ENCODE peak calls at places on chromosomes 3 and 15, in seven cellular contexts. One of them, this sample, is unnamed.

GRCh38 chr3:52228751-52229291 is 3.4 kb upstream of the TLR9 start:
- DNase-seq in stimulated activated effector memory CD8-positive, alpha-beta T cell treated with anti-CD3 and anti-CD28 coated beads, Interleukin-12 subunit alpha, Interleukin-12 subunit beta, amount 100 ng/mL, for 72 hours: no peak
- DNase-seq in mucosa of gallbladder: no peak
- DNase-seq in NCI-H1105: no peak
- DNase-seq in GM06990: no peak
- DNase-seq in BJ: no peak
- DNase-seq in AG20443: no peak
- DNase-seq in this sample: no peak

GRCh38 chr3:193970773-193971206 is 165.2 kb upstream of the HES1 start:
- DNase-seq in stimulated activated effector memory CD8-positive, alpha-beta T cell treated with anti-CD3 and anti-CD28 coated beads, Interleukin-12 subunit alpha, Interleukin-12 subunit beta, amount 100 ng/mL, for 72 hours: peak
- DNase-seq in mucosa of gallbladder: no peak
- DNase-seq in NCI-H1105: no peak
- DNase-seq in GM06990: peak
- DNase-seq in BJ: no peak
- DNase-seq in AG20443: no peak
- DNase-seq in this sample: no peak

GRCh38 chr15:70376031-70376928 is 278.6 kb upstream of the TLE3 start:
- DNase-seq in stimulated activated effector memory CD8-positive, alpha-beta T cell treated with anti-CD3 and anti-CD28 coated beads, Interleukin-12 subunit alpha, Interleukin-12 subunit beta, amount 100 ng/mL, for 72 hours: no peak
- DNase-seq in mucosa of gallbladder: no peak
- DNase-seq in NCI-H1105: peak
- DNase-seq in GM06990: no peak
- DNase-seq in BJ: no peak
- DNase-seq in AG20443: no peak
- DNase-seq in this sample: no peak

GRCh38 chr3:144643778-144644191 is 672.2 kb downstream of the DIPK2A start:
- DNase-seq in stimulated activated effector memory CD8-positive, alpha-beta T cell treated with anti-CD3 and anti-CD28 coated beads, Interleukin-12 subunit alpha, Interleukin-12 subunit beta, amount 100 ng/mL, for 72 hours: no peak
- DNase-seq in mucosa of gallbladder: no peak
- DNase-seq in NCI-H1105: no peak
- DNase-seq in GM06990: no peak
- DNase-seq in BJ: no peak
- DNase-seq in AG20443: peak
- DNase-seq in this sample: peak

GRCh38 chr3:153595186-153595815 is 433.3 kb downstream of the RAP2B start:
- DNase-seq in stimulated activated effector memory CD8-positive, alpha-beta T cell treated with anti-CD3 and anti-CD28 coated beads, Interleukin-12 subunit alpha, Interleukin-12 subunit beta, amount 100 ng/mL, for 72 hours: no peak
- DNase-seq in mucosa of gallbladder: no peak
- DNase-seq in NCI-H1105: peak
- DNase-seq in GM06990: no peak
- DNase-seq in BJ: no peak
- DNase-seq in AG20443: peak
- DNase-seq in this sample: peak

GRCh38 chr3:38453075-38453913 is at the start of gene ACVR2B:
- DNase-seq in stimulated activated effector memory CD8-positive, alpha-beta T cell treated with anti-CD3 and anti-CD28 coated beads, Interleukin-12 subunit alpha, Interleukin-12 subunit beta, amount 100 ng/mL, for 72 hours: peak
- DNase-seq in mucosa of gallbladder: peak
- DNase-seq in NCI-H1105: peak
- DNase-seq in GM06990: peak
- DNase-seq in BJ: no peak
- DNase-seq in AG20443: peak
- DNase-seq in this sample: peak

GRCh38 chr15:78875107-78875914 is 2.6 kb downstream of the MORF4L1 start:
- DNase-seq in stimulated activated effector memory CD8-positive, alpha-beta T cell treated with anti-CD3 and anti-CD28 coated beads, Interleukin-12 subunit alpha, Interleukin-12 subunit beta, amount 100 ng/mL, for 72 hours: no peak
- DNase-seq in mucosa of gallbladder: no peak
- DNase-seq in NCI-H1105: no peak
- DNase-seq in GM06990: no peak
- DNase-seq in BJ: no peak
- DNase-seq in AG20443: no peak
- DNase-seq in this sample: no peak

GRCh38 chr3:192091831-192092230 is 630.9 kb downstream of the PYDC2 start:
- DNase-seq in stimulated activated effector memory CD8-positive, alpha-beta T cell treated with anti-CD3 and anti-CD28 coated beads, Interleukin-12 subunit alpha, Interleukin-12 subunit beta, amount 100 ng/mL, for 72 hours: no peak
- DNase-seq in mucosa of gallbladder: no peak
- DNase-seq in NCI-H1105: no peak
- DNase-seq in GM06990: no peak
- DNase-seq in BJ: no peak
- DNase-seq in AG20443: no peak
- DNase-seq in this sample: no peak

GRCh38 chr3:23761440-23761896 is 44.3 kb upstream of the UBE2E1 start:
- DNase-seq in stimulated activated effector memory CD8-positive, alpha-beta T cell treated with anti-CD3 and anti-CD28 coated beads, Interleukin-12 subunit alpha, Interleukin-12 subunit beta, amount 100 ng/mL, for 72 hours: peak
- DNase-seq in mucosa of gallbladder: no peak
- DNase-seq in NCI-H1105: no peak
- DNase-seq in GM06990: peak
- DNase-seq in BJ: no peak
- DNase-seq in AG20443: peak
- DNase-seq in this sample: no peak

GRCh38 chr15:58139631-58140522 is 1.7 kb downstream of the AQP9 start:
- DNase-seq in stimulated activated effector memory CD8-positive, alpha-beta T cell treated with anti-CD3 and anti-CD28 coated beads, Interleukin-12 subunit alpha, Interleukin-12 subunit beta, amount 100 ng/mL, for 72 hours: no peak
- DNase-seq in mucosa of gallbladder: no peak
- DNase-seq in NCI-H1105: no peak
- DNase-seq in GM06990: no peak
- DNase-seq in BJ: peak
- DNase-seq in AG20443: peak
- DNase-seq in this sample: peak

GRCh38 chr3:84987709-84988504 is 29.1 kb downstream of the CADM2 start:
- DNase-seq in stimulated activated effector memory CD8-positive, alpha-beta T cell treated with anti-CD3 and anti-CD28 coated beads, Interleukin-12 subunit alpha, Interleukin-12 subunit beta, amount 100 ng/mL, for 72 hours: no peak
- DNase-seq in mucosa of gallbladder: no peak
- DNase-seq in NCI-H1105: no peak
- DNase-seq in GM06990: no peak
- DNase-seq in BJ: no peak
- DNase-seq in AG20443: no peak
- DNase-seq in this sample: no peak

GRCh38 chr3:13144163-13145023 is 71.2 kb upstream of the IQSEC1 start:
- DNase-seq in stimulated activated effector memory CD8-positive, alpha-beta T cell treated with anti-CD3 and anti-CD28 coated beads, Interleukin-12 subunit alpha, Interleukin-12 subunit beta, amount 100 ng/mL, for 72 hours: no peak
- DNase-seq in mucosa of gallbladder: no peak
- DNase-seq in NCI-H1105: no peak
- DNase-seq in GM06990: no peak
- DNase-seq in BJ: no peak
- DNase-seq in AG20443: no peak
- DNase-seq in this sample: no peak

GRCh38 chr3:49636883-49637609 is 37.1 kb upstream of the APEH start:
- DNase-seq in stimulated activated effector memory CD8-positive, alpha-beta T cell treated with anti-CD3 and anti-CD28 coated beads, Interleukin-12 subunit alpha, Interleukin-12 subunit beta, amount 100 ng/mL, for 72 hours: no peak
- DNase-seq in mucosa of gallbladder: no peak
- DNase-seq in NCI-H1105: no peak
- DNase-seq in GM06990: no peak
- DNase-seq in BJ: no peak
- DNase-seq in AG20443: no peak
- DNase-seq in this sample: no peak

GRCh38 chr3:183884097-183884436 is 613 bp downstream of the PARL start:
- DNase-seq in stimulated activated effector memory CD8-positive, alpha-beta T cell treated with anti-CD3 and anti-CD28 coated beads, Interleukin-12 subunit alpha, Interleukin-12 subunit beta, amount 100 ng/mL, for 72 hours: no peak
- DNase-seq in mucosa of gallbladder: no peak
- DNase-seq in NCI-H1105: no peak
- DNase-seq in GM06990: no peak
- DNase-seq in BJ: no peak
- DNase-seq in AG20443: no peak
- DNase-seq in this sample: no peak